ENCODE peak calls at places on chromosome 4, in four cellular contexts. Y is cardiac muscle cell, D is COLO829, U is T-helper 1 cell. N is an unnamed sample.
A peak's percentile ranks its signal among the peaks of the same experiment; 100 is the strongest.

GRCh38 chr4:186029731-186030421 is 39.1 kb upstream of the TLR3 start:
- DNase-seq in D (no peak), U (no peak), Y (peak; percentile 86), N (no peak)

GRCh38 chr4:111811661-111812060 is 333.6 kb upstream of the FAM241A start:
- DNase-seq in U (no peak), Y (no peak), D (no peak), N (no peak)

GRCh38 chr4:7392438-7393374 is 42.0 kb downstream of the PSAPL1 start:
- DNase-seq in D (peak; percentile 13), Y (peak; percentile 43), U (no peak), N (peak; percentile 9)

GRCh38 chr4:1463088-1463926 is 57.1 kb upstream of the NKX1-1 start:
- DNase-seq in Y (peak; percentile 61), D (no peak), U (no peak), N (peak; percentile 19)

GRCh38 chr4:168656055-168656660 is 159.3 kb downstream of the PALLD start:
- DNase-seq in D (peak; percentile 28), Y (peak; percentile 89), U (no peak), N (peak; percentile 52)

GRCh38 chr4:41991916-41992767 is 1.8 kb downstream of the SLC30A9 start:
- DNase-seq in D (no peak), U (no peak), Y (peak; percentile 4), N (peak; percentile 32)

GRCh38 chr4:86595426-86595805 is 1.3 kb downstream of the PTPN13 start:
- DNase-seq in Y (peak; percentile 49), U (no peak), D (no peak), N (peak; percentile 43)

GRCh38 chr4:189769131-189769530 is 171.5 kb upstream of the FRG1 start:
- DNase-seq in Y (no peak), D (no peak), U (no peak), N (no peak)

GRCh38 chr4:77734928-77735327 is 84.2 kb downstream of the CNOT6L start:
- DNase-seq in Y (peak; percentile 64), U (no peak), D (no peak), N (peak; percentile 87)

GRCh38 chr4:40183615-40184411 is 13.0 kb upstream of the RHOH start:
- DNase-seq in Y (peak; percentile 11), U (no peak), D (no peak), N (no peak)

N was measured in kidney tubule cell.